ENCODE peak calls at places on chromosomes 11 and 22, in five cellular contexts. One of them, this sample, is unnamed.

GRCh38 chr11:130454495-130455262 is 6.2 kb downstream of the ADAMTS15 start:
- DNase-seq in mesenchymal stem cell: peak; percentile 36
- DNase-seq in neuronal stem cell: no peak
- DNase-seq in H1: no peak
- DNase-seq in trophoblast cell: no peak
- DNase-seq in this sample: no peak

GRCh38 chr11:106101370-106101769 is 23.9 kb downstream of the AASDHPPT start:
- DNase-seq in mesenchymal stem cell: no peak
- DNase-seq in neuronal stem cell: no peak
- DNase-seq in H1: no peak
- DNase-seq in trophoblast cell: no peak
- DNase-seq in this sample: no peak

GRCh38 chr11:122192634-122193245 is 76.7 kb upstream of the BLID start:
- DNase-seq in mesenchymal stem cell: peak; percentile 73
- DNase-seq in neuronal stem cell: no peak
- DNase-seq in H1: no peak
- DNase-seq in trophoblast cell: no peak
- DNase-seq in this sample: no peak

GRCh38 chr11:74004046-74004693 is 4.7 kb downstream of the UCP3 start:
- DNase-seq in mesenchymal stem cell: no peak
- DNase-seq in neuronal stem cell: no peak
- DNase-seq in H1: no peak
- DNase-seq in trophoblast cell: no peak
- DNase-seq in this sample: no peak

GRCh38 chr11:61023086-61024035 is 51.9 kb downstream of the CD6 start:
- DNase-seq in mesenchymal stem cell: no peak
- DNase-seq in neuronal stem cell: no peak
- DNase-seq in H1: no peak
- DNase-seq in trophoblast cell: no peak
- DNase-seq in this sample: no peak

GRCh38 chr11:6640985-6641701 is 14.5 kb downstream of the DCHS1 start:
- DNase-seq in mesenchymal stem cell: no peak
- DNase-seq in neuronal stem cell: no peak
- DNase-seq in H1: no peak
- DNase-seq in trophoblast cell: no peak
- DNase-seq in this sample: no peak

GRCh38 chr11:7020183-7020917 is at the start of the genes NLRP14 and ZNF214:
- DNase-seq in mesenchymal stem cell: peak; percentile 94
- DNase-seq in neuronal stem cell: peak; percentile 95
- DNase-seq in H1: peak; percentile 89
- DNase-seq in trophoblast cell: peak; percentile 90
- DNase-seq in this sample: peak; percentile 98

GRCh38 chr11:75982309-75982708 is 167.3 kb downstream of the UVRAG start:
- DNase-seq in mesenchymal stem cell: no peak
- DNase-seq in neuronal stem cell: no peak
- DNase-seq in H1: no peak
- DNase-seq in trophoblast cell: no peak
- DNase-seq in this sample: no peak

GRCh38 chr11:66221726-66222236 is 46.7 kb upstream of the RAB1B start:
- DNase-seq in mesenchymal stem cell: peak; percentile 26
- DNase-seq in neuronal stem cell: no peak
- DNase-seq in H1: no peak
- DNase-seq in trophoblast cell: no peak
- DNase-seq in this sample: peak; percentile 23

GRCh38 chr11:7512525-7513209 is 1.1 kb upstream of the PPFIBP2 start:
- DNase-seq in mesenchymal stem cell: peak; percentile 56
- DNase-seq in neuronal stem cell: no peak
- DNase-seq in H1: no peak
- DNase-seq in trophoblast cell: no peak
- DNase-seq in this sample: no peak

GRCh38 chr11:62842171-62842717 is 2.9 kb upstream of the WDR74 start:
- DNase-seq in mesenchymal stem cell: no peak
- DNase-seq in neuronal stem cell: no peak
- DNase-seq in H1: peak; percentile 88
- DNase-seq in trophoblast cell: no peak
- DNase-seq in this sample: peak; percentile 64

GRCh38 chr11:66815646-66816045 is 27.6 kb upstream of the RCE1 start:
- DNase-seq in mesenchymal stem cell: no peak
- DNase-seq in neuronal stem cell: no peak
- DNase-seq in H1: no peak
- DNase-seq in trophoblast cell: no peak
- DNase-seq in this sample: no peak

GRCh38 chr22:39174498-39175120 is 22.1 kb upstream of the CBX7 start:
- DNase-seq in mesenchymal stem cell: peak; percentile 94
- DNase-seq in neuronal stem cell: peak; percentile 99
- DNase-seq in H1: peak; percentile 98
- DNase-seq in trophoblast cell: peak; percentile 79
- DNase-seq in this sample: peak; percentile 99

GRCh38 chr11:44096360-44097188 is 1.1 kb downstream of the EXT2 start:
- DNase-seq in mesenchymal stem cell: peak; percentile 20
- DNase-seq in neuronal stem cell: no peak
- DNase-seq in H1: no peak
- DNase-seq in trophoblast cell: no peak
- DNase-seq in this sample: no peak

GRCh38 chr11:116499396-116500001 is 273.3 kb downstream of the BUD13 start:
- DNase-seq in mesenchymal stem cell: peak; percentile 12
- DNase-seq in neuronal stem cell: peak; percentile 90
- DNase-seq in H1: peak; percentile 99
- DNase-seq in trophoblast cell: peak; percentile 66
- DNase-seq in this sample: peak; percentile 95

GRCh38 chr11:88305430-88305829 is 32.1 kb downstream of the CTSC start:
- DNase-seq in mesenchymal stem cell: no peak
- DNase-seq in neuronal stem cell: no peak
- DNase-seq in H1: no peak
- DNase-seq in trophoblast cell: no peak
- DNase-seq in this sample: no peak

GRCh38 chr11:14018441-14018840 is 55.9 kb downstream of the SPON1 start:
- DNase-seq in mesenchymal stem cell: no peak
- DNase-seq in neuronal stem cell: no peak
- DNase-seq in H1: no peak
- DNase-seq in trophoblast cell: no peak
- DNase-seq in this sample: no peak

GRCh38 chr11:14015711-14016110 is 53.2 kb downstream of the SPON1 start:
- DNase-seq in mesenchymal stem cell: peak; percentile 47
- DNase-seq in neuronal stem cell: peak; percentile 5
- DNase-seq in H1: no peak
- DNase-seq in trophoblast cell: peak; percentile 87
- DNase-seq in this sample: peak; percentile 46

GRCh38 chr11:14007566-14007965 is 45.0 kb downstream of the SPON1 start:
- DNase-seq in mesenchymal stem cell: no peak
- DNase-seq in neuronal stem cell: no peak
- DNase-seq in H1: no peak
- DNase-seq in trophoblast cell: no peak
- DNase-seq in this sample: no peak

GRCh38 chr11:14012836-14013235 is 50.3 kb downstream of the SPON1 start:
- DNase-seq in mesenchymal stem cell: no peak
- DNase-seq in neuronal stem cell: no peak
- DNase-seq in H1: no peak
- DNase-seq in trophoblast cell: no peak
- DNase-seq in this sample: no peak
- H2BK12ac ChIP-seq in mesenchymal stem cell: no peak overlapping the region
- H2BK12ac ChIP-seq in neuronal stem cell: no peak overlapping the region
- H2BK12ac ChIP-seq in H1: no peak overlapping the region
- H2BK12ac ChIP-seq in trophoblast cell: no peak overlapping the region
- H2BK12ac ChIP-seq in this sample: no peak overlapping the region

GRCh38 chr22:45470871-45471270 is 31.8 kb upstream of the FBLN1 start:
- DNase-seq in mesenchymal stem cell: no peak
- DNase-seq in neuronal stem cell: no peak
- DNase-seq in H1: no peak
- DNase-seq in trophoblast cell: no peak
- DNase-seq in this sample: no peak
- H2AK5ac ChIP-seq in mesenchymal stem cell: peak overlapping the region; percentile 61
- H2AK5ac ChIP-seq in neuronal stem cell: no peak overlapping the region
- H2AK5ac ChIP-seq in H1: no peak overlapping the region
- H2AK5ac ChIP-seq in trophoblast cell: no peak overlapping the region
- H2AK5ac ChIP-seq in this sample: no peak overlapping the region

GRCh38 chr11:86244522-86245368 is at the start of gene EED:
- DNase-seq in mesenchymal stem cell: peak; percentile 96
- DNase-seq in neuronal stem cell: peak; percentile 93
- DNase-seq in H1: peak; percentile 94
- DNase-seq in trophoblast cell: peak; percentile 96
- DNase-seq in this sample: peak; percentile 97
- H3K14ac ChIP-seq in mesenchymal stem cell: no peak within 1 kb of the TSS
- H3K14ac ChIP-seq in neuronal stem cell: no peak within 1 kb of the TSS
- H3K14ac ChIP-seq in H1: no peak within 1 kb of the TSS
- H3K14ac ChIP-seq in trophoblast cell: peak within 1 kb of the TSS; percentile 90
- H3K14ac ChIP-seq in this sample: peak within 1 kb of the TSS; percentile 99

GRCh38 chr22:50340157-50340879 is 2.8 kb upstream of the PPP6R2 start:
- DNase-seq in mesenchymal stem cell: peak; percentile 50
- DNase-seq in neuronal stem cell: no peak
- DNase-seq in H1: no peak
- DNase-seq in trophoblast cell: peak; percentile 77
- DNase-seq in this sample: no peak
- H2BK12ac ChIP-seq in mesenchymal stem cell: no peak overlapping the region
- H2BK12ac ChIP-seq in neuronal stem cell: no peak overlapping the region
- H2BK12ac ChIP-seq in H1: no peak overlapping the region
- H2BK12ac ChIP-seq in trophoblast cell: no peak overlapping the region
- H2BK12ac ChIP-seq in this sample: no peak overlapping the region

GRCh38 chr22:32205974-32206773 is 1.3 kb upstream of the RFPL2 start:
- DNase-seq in mesenchymal stem cell: no peak
- DNase-seq in neuronal stem cell: no peak
- DNase-seq in H1: peak; percentile 76
- DNase-seq in trophoblast cell: no peak
- DNase-seq in this sample: peak; percentile 70
- H2AK5ac ChIP-seq in mesenchymal stem cell: no peak overlapping the region
- H2AK5ac ChIP-seq in neuronal stem cell: peak overlapping the region; percentile 92
- H2AK5ac ChIP-seq in H1: no peak overlapping the region
- H2AK5ac ChIP-seq in trophoblast cell: no peak overlapping the region
- H2AK5ac ChIP-seq in this sample: no peak overlapping the region

DNA sequence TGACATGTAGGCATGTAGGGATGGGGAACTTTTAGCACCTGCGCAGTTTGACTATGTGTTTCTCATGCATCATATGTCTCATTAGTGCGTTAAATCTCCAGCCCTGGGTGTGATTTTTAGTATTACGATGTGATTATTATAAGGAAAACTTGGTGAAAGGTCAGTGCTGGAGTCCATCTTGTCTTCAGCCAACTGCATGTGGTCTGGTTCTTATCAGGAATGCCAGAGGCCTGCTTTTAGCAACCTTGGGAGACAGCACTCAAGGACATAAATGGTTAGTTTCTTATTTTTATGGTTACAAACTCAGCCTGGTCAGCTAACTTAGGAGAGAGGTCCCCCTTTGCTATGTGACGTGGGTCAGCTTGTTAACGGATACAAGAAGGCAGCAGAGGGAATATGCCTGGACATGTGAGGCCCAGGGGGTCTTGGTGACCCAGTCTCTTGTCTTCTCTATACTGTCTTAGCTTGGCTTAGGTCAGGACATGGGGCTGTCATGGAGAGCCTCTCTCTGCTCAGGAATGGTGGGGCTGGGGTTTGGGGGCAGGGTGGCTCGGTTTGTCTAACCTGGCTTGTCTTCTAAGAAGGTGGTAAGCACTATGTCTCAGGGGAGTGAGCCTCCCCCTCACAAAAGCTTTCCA is 21.5 kb downstream of the KCTD21 start:
- DNase-seq in mesenchymal stem cell: no peak
- DNase-seq in neuronal stem cell: no peak
- DNase-seq in H1: no peak
- DNase-seq in trophoblast cell: no peak
- DNase-seq in this sample: no peak
- H3K14ac ChIP-seq in mesenchymal stem cell: no peak overlapping the region
- H3K14ac ChIP-seq in neuronal stem cell: no peak overlapping the region
- H3K14ac ChIP-seq in H1: no peak overlapping the region
- H3K14ac ChIP-seq in trophoblast cell: peak overlapping the region; percentile 84
- H3K14ac ChIP-seq in this sample: no peak overlapping the region

GRCh38 chr11:126345283-126345682 is 10.2 kb upstream of the ST3GAL4 start:
- DNase-seq in mesenchymal stem cell: no peak
- DNase-seq in neuronal stem cell: no peak
- DNase-seq in H1: no peak
- DNase-seq in trophoblast cell: no peak
- DNase-seq in this sample: no peak
- H2BK12ac ChIP-seq in mesenchymal stem cell: peak overlapping the region; percentile 65
- H2BK12ac ChIP-seq in neuronal stem cell: no peak overlapping the region
- H2BK12ac ChIP-seq in H1: peak overlapping the region; percentile 87
- H2BK12ac ChIP-seq in trophoblast cell: no peak overlapping the region
- H2BK12ac ChIP-seq in this sample: no peak overlapping the region

This sample was measured in H9.